ENCODE peak calls at places on chromosomes 5 and 9, in seven cellular contexts. V is Peyer's patch, W is uterus, U is upper lobe of right lung, I is kidney, H is A549, L is foreskin keratinocyte. Y is an unnamed sample. For H3K4me1, the result is how much of the 10 kb centered on the place peaks cover.

GRCh38 chr5:1012316-1012841 is 3.8 kb downstream of the NKD2 start:
- DNase-seq in U (peak), I (peak), V (no peak), L (no peak), W (no peak), H (no peak), Y (no peak)

GRCh38 chr9:5568868-5569267 is 58.5 kb downstream of the PDCD1LG2 start:
- DNase-seq in I (no peak), L (no peak), W (no peak), H (no peak), V (no peak), U (no peak), Y (no peak)

GRCh38 chr5:56607551-56607950 is 207.8 kb upstream of the MAP3K1 start:
- DNase-seq in W (no peak), U (no peak), I (no peak), H (no peak), L (peak), V (no peak), Y (no peak)

GRCh38 chr9:70110194-70111041 is 66.8 kb downstream of the MAMDC2 start:
- DNase-seq in H (no peak), L (peak), I (no peak), U (no peak), V (no peak), W (no peak), Y (no peak)

GRCh38 chr9:37892063-37892462 is 11.9 kb downstream of the SLC25A51 start:
- DNase-seq in I (no peak), W (no peak), V (no peak), U (no peak), L (no peak), H (no peak), Y (no peak)

GRCh38 chr5:37626266-37626665 is 213.6 kb downstream of the GDNF start:
- DNase-seq in V (no peak), U (no peak), I (no peak), W (no peak), L (no peak), H (no peak), Y (no peak)

GRCh38 chr9:105535920-105536668 is 21.8 kb upstream of the FKTN start:
- DNase-seq in U (no peak), H (no peak), I (no peak), W (no peak), L (no peak), V (no peak), Y (no peak)

GRCh38 chr5:111512026-111512405 is 319 bp downstream of the STARD4 start:
- DNase-seq in L (no peak), V (no peak), H (peak), U (no peak), I (no peak), W (no peak), Y (no peak)

GRCh38 chr9:108469654-108470053 is 386.1 kb downstream of the ACTL7B start:
- DNase-seq in L (no peak), W (no peak), U (no peak), I (no peak), V (no peak), H (no peak), Y (no peak)

GRCh38 chr5:163458778-163459405 is 1.0 kb downstream of the NUDCD2 start:
- DNase-seq in W (no peak), U (no peak), I (no peak), V (no peak), H (no peak), L (no peak), Y (no peak)

GRCh38 chr9:30575218-30575617 is 1809.2 kb upstream of the ACO1 start:
- DNase-seq in V (no peak), I (peak), L (no peak), W (no peak), U (peak), H (no peak), Y (no peak)

GRCh38 chr5:74766348-74766886 is 500 bp downstream of the GFM2 start:
- DNase-seq in V (no peak), I (no peak), W (no peak), U (no peak), L (no peak), H (peak), Y (peak)

GRCh38 chr9:136807281-136808074 is at the start of gene RABL6:
- DNase-seq in U (peak), L (peak), I (peak), V (peak), H (peak), W (peak), Y (peak)

GRCh38 chr9:111399772-111400563 is 69.9 kb upstream of the OR2K2 start:
- DNase-seq in I (no peak), V (no peak), W (no peak), L (peak), U (no peak), H (peak), Y (peak)

GRCh38 chr5:73596705-73597328 is 29.2 kb upstream of the ARHGEF28 start:
- DNase-seq in L (no peak), U (no peak), H (peak), W (no peak), V (no peak), I (no peak), Y (peak)

GRCh38 chr5:94181940-94182339 is 436.5 kb downstream of the KIAA0825 start:
- DNase-seq in I (no peak), U (no peak), L (peak), W (no peak), H (no peak), V (no peak), Y (no peak)

GRCh38 chr5:68504306-68504705 is 288.8 kb downstream of the PIK3R1 start:
- DNase-seq in H (no peak), L (no peak), V (no peak), W (no peak), I (no peak), U (no peak), Y (no peak)

GRCh38 chr5:16690243-16690839 is 73.5 kb upstream of the RETREG1 start:
- DNase-seq in H (peak), V (no peak), I (no peak), W (no peak), U (no peak), L (peak), Y (peak)

GRCh38 chr5:80114856-80115255 is 79.7 kb downstream of the THBS4 start:
- DNase-seq in V (no peak), W (no peak), H (no peak), L (no peak), I (no peak), U (no peak), Y (peak)

GRCh38 chr5:74432240-74432639 is 208.3 kb downstream of the ENC1 start:
- DNase-seq in L (no peak), W (no peak), H (no peak), U (no peak), V (no peak), I (no peak), Y (no peak)

GRCh38 chr5:159101689-159102088 is 2.0 kb upstream of the EBF1 start:
- DNase-seq in U (no peak), H (no peak), W (peak), L (no peak), V (no peak), I (no peak), Y (no peak)

GRCh38 chr9:18718393-18718792 is 244.4 kb downstream of the ADAMTSL1 start:
- DNase-seq in U (no peak), W (no peak), I (no peak), V (no peak), H (no peak), L (no peak), Y (no peak)

GRCh38 chr5:496028-496427 is 28.2 kb downstream of the SLC9A3 start:
- DNase-seq in I (no peak), U (no peak), L (no peak), V (no peak), W (no peak), H (no peak), Y (no peak)

GRCh38 chr5:3265936-3266335 is 329.7 kb upstream of the IRX1 start:
- DNase-seq in I (no peak), U (no peak), W (no peak), V (no peak), H (no peak), L (no peak), Y (no peak)

GRCh38 chr5:157714480-157714879 is 16.7 kb upstream of the THG1L start:
- DNase-seq in L (no peak), V (no peak), I (no peak), U (no peak), H (no peak), W (no peak), Y (no peak)

GRCh38 chr5:37554938-37555337 is 175.8 kb downstream of the WDR70 start:
- DNase-seq in V (no peak), L (peak), U (no peak), H (no peak), I (no peak), W (no peak), Y (no peak)

GRCh38 chr5:79956173-79956670 is 34.8 kb downstream of the MTX3 start:
- DNase-seq in U (no peak), I (no peak), V (no peak), W (no peak), H (peak), L (peak), Y (no peak)

GRCh38 chr5:131416729-131417128 is 152.9 kb downstream of the CDC42SE2 start:
- DNase-seq in L (no peak), U (no peak), I (no peak), V (no peak), W (no peak), H (no peak), Y (no peak)

DNA sequence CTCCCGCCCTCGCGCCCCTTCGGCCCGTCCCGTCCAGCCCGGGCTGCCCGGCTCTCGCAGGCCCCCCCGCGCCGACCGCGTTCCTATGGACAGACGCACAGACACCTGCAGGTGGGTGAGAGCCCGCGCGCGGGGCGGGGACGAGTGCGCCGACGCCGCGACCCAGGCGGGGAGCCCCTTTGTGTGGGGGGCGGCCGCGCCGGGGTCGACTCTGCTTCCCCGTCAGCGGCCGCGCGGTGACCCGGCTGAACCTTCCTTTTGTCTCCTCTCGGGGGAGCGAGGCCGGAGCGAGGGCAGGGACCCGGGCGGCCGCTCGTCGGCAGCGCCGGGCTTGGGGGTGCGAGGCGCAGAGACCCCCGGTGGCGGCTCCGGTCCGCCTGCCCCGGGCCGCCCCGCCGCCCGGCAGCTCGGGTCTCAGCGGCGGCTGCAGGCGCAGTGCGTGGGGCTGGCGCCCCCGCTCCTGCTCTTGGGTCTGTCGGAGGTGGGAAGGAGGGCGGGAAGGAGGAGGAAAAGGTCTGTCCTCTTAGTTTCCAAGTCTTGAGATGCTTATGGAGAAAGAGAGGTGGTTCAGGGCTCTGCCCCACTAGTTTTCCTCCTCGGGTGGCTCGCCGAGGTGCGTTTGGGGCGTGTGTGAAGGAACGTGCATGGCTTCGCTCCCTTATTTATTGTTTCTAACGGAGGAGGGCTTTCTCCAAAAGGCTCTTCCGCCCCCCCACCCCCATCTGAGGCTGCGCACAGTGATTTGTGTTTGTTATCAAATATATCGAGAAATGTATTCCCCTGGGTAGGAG is 576 bp downstream of the KIAA1958 start:
- DNase-seq in V (peak), L (peak), U (peak), I (peak), H (peak), W (peak), Y (peak)
- TF ChIP-seq CTCF in V (no peak), L (no peak), U (no peak), I (no peak), H (no peak), W (peak), Y (no peak)

GRCh38 chr9:221989-222776 is 7.5 kb downstream of the DOCK8 start:
- DNase-seq in H (no peak), I (no peak), W (no peak), L (no peak), U (no peak), V (no peak), Y (no peak)

GRCh38 chr9:228929-229695 is 14.4 kb downstream of the DOCK8 start:
- DNase-seq in I (no peak), L (no peak), H (no peak), V (no peak), U (no peak), W (no peak), Y (no peak)

GRCh38 chr9:224540-225520 is 10.2 kb downstream of the DOCK8 start:
- DNase-seq in H (no peak), V (no peak), W (no peak), U (no peak), I (no peak), L (peak), Y (no peak)

GRCh38 chr9:223167-223566 is 8.5 kb downstream of the DOCK8 start:
- DNase-seq in U (no peak), V (no peak), W (no peak), H (no peak), L (no peak), I (no peak), Y (no peak)

GRCh38 chr9:227882-228281 is 13.2 kb downstream of the DOCK8 start:
- DNase-seq in V (no peak), H (no peak), L (no peak), W (no peak), U (no peak), I (no peak), Y (no peak)
- H3K4me1 ChIP-seq in V (under half), H (under half), L (under half), W (under half), U (under half), I (under half), Y (under half)

DNA sequence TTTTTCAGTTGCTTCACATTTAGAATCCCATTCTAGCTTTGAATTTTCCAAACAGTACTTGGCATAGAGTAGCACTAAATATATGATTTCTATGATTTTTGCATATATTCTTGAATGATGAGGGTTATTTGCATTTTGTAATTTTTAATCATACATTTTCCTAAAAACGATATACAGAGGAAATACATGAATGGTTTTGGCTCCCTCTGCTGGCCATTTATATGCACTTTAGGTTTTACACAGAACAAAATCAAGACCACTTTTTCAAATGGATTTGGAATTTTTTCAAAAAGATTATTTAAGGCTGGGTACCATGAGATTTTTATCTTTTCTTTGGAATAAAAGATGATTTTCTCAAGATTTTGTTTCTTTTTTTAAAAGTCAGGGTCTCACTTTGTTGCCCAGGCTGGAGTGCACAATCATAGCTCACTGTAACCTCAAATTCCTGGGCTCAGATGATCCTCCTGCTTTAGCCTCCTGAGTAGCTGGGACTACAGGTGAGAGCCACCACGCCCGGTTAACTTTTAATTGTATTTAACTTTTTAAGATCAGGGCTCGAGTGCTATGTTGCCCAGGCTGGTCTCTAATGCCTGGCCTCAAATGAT is 16.7 kb upstream of the COMMD10 start:
- DNase-seq in W (peak), I (no peak), V (peak), L (no peak), U (no peak), H (peak), Y (peak)
- TF ChIP-seq CTCF in W (peak), I (peak), V (peak), L (peak), U (peak), H (peak), Y (peak)

GRCh38 chr5:150644058-150644457 is 3.6 kb downstream of the SYNPO start:
- DNase-seq in U (no peak), W (no peak), V (no peak), H (no peak), I (peak), L (no peak), Y (no peak)

GRCh38 chr5:150642991-150643710 is 2.7 kb downstream of the SYNPO start:
- DNase-seq in W (no peak), I (peak), L (no peak), H (no peak), U (no peak), V (no peak), Y (no peak)

GRCh38 chr5:150647275-150648251 is 7.1 kb downstream of the SYNPO start:
- DNase-seq in V (no peak), W (peak), U (peak), L (no peak), I (peak), H (no peak), Y (no peak)

GRCh38 chr5:150644496-150644895 is 4.0 kb downstream of the SYNPO start:
- DNase-seq in H (no peak), L (no peak), I (peak), V (no peak), U (no peak), W (no peak), Y (no peak)

GRCh38 chr5:150645070-150645700 is 4.7 kb downstream of the SYNPO start:
- DNase-seq in U (no peak), I (peak), L (no peak), W (peak), V (peak), H (no peak), Y (no peak)
- H3K4me1 ChIP-seq in U (half or more), I (under half), L (under half), W (half or more), V (under half), H (half or more), Y (under half)

GRCh38 chr5:103035701-103036100 is 84.2 kb downstream of the GIN1 start:
- DNase-seq in L (no peak), V (no peak), I (no peak), U (no peak), H (no peak), W (no peak), Y (no peak)

GRCh38 chr5:103027267-103027666 is 92.7 kb downstream of the GIN1 start:
- DNase-seq in W (no peak), V (no peak), L (no peak), U (no peak), H (no peak), I (no peak), Y (no peak)

GRCh38 chr5:103034662-103035392 is 85.1 kb downstream of the GIN1 start:
- DNase-seq in H (no peak), V (no peak), W (no peak), U (peak), L (no peak), I (peak), Y (no peak)

GRCh38 chr5:103033696-103034095 is 86.2 kb downstream of the GIN1 start:
- DNase-seq in U (peak), V (no peak), L (no peak), I (peak), H (no peak), W (no peak), Y (no peak)

GRCh38 chr5:103031607-103032006 is 88.3 kb downstream of the GIN1 start:
- DNase-seq in H (peak), L (no peak), W (no peak), I (no peak), U (no peak), V (no peak), Y (no peak)
- TF ChIP-seq CTCF in H (peak), L (peak), W (no peak), I (no peak), U (peak), V (no peak), Y (no peak)

DNA sequence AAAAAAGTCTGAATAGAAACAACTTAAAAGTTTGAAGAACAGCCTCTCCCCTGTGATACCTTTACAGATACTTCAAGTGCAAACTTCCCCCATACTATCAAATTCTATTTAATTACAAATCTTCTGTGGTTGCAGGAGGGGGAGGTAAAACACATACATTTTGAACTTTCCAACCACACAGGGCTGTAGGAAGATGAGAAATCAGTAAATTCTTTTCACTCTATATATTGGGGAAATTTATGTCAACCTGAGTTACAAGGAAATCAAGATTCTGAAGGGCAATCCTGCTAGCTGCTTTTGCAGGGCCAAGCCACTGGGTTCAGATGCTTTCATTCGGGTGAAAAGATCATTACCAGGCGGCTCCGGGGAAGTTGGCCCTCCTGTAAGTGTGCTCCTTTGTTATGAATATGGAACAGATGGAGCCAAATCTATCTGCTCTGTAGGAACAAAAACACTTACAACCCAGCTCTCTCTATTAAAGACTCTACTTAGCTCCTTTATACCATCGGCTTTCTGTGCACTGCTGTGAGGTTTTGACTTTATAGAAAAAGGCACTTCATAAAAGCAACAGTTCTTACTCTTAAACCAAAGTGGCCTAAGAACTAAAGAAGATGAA is 269.2 kb downstream of the EFNA5 start:
- DNase-seq in I (no peak), U (no peak), V (no peak), L (no peak), H (no peak), W (no peak), Y (no peak)
- H3K4me1 ChIP-seq in I (under half), U (under half), V (under half), L (under half), H (under half), W (under half), Y (under half)

GRCh38 chr5:113508756-113509155 is 4.7 kb upstream of the YTHDC2 start:
- DNase-seq in W (no peak), U (no peak), V (no peak), H (no peak), I (no peak), L (no peak), Y (no peak)

GRCh38 chr5:113505181-113505580 is 8.3 kb upstream of the YTHDC2 start:
- DNase-seq in U (no peak), V (no peak), L (peak), I (no peak), H (no peak), W (no peak), Y (no peak)

GRCh38 chr5:113503146-113503545 is 10.3 kb upstream of the YTHDC2 start:
- DNase-seq in U (no peak), W (no peak), H (no peak), I (no peak), L (no peak), V (no peak), Y (no peak)

GRCh38 chr5:113510836-113511451 is 2.5 kb upstream of the YTHDC2 start:
- DNase-seq in V (no peak), L (peak), I (no peak), U (no peak), W (no peak), H (no peak), Y (no peak)

GRCh38 chr5:113507601-113508000 is 5.9 kb upstream of the YTHDC2 start:
- DNase-seq in W (no peak), I (no peak), L (no peak), H (no peak), U (no peak), V (no peak), Y (no peak)
- TF ChIP-seq CTCF in W (no peak), I (no peak), L (no peak), H (no peak), U (no peak), V (no peak), Y (no peak)

GRCh38 chr5:40355181-40355580 is 324.5 kb upstream of the PTGER4 start:
- DNase-seq in U (no peak), I (peak), L (no peak), W (no peak), V (no peak), H (no peak), Y (no peak)
- H3K4me1 ChIP-seq in U (under half), I (under half), L (under half), W (under half), V (under half), H (under half), Y (under half)